ENCODE peak calls at places on chromosomes 5 and 9, in four cellular contexts. One of them, this sample, is unnamed.
A peak's percentile ranks its signal among the peaks of the same experiment; 100 is the strongest.

GRCh38 chr9:133105461-133105770 is 15.6 kb downstream of the RALGDS start:
- DNase-seq in H1: no peak
- DNase-seq in K562: no peak
- DNase-seq in HepG2: no peak
- DNase-seq in this sample: no peak

GRCh38 chr9:34279431-34279830 is 49.6 kb downstream of the KIF24 start:
- DNase-seq in HepG2: no peak
- DNase-seq in H1: no peak
- DNase-seq in K562: no peak
- DNase-seq in this sample: no peak

GRCh38 chr5:38078161-38078560 is 180.2 kb upstream of the EGFLAM start:
- DNase-seq in HepG2: peak; percentile 10
- DNase-seq in H1: no peak
- DNase-seq in K562: no peak
- DNase-seq in this sample: no peak

GRCh38 chr5:97085126-97085786 is 57.2 kb downstream of the LIX1 start:
- DNase-seq in K562: no peak
- DNase-seq in H1: no peak
- DNase-seq in HepG2: no peak
- DNase-seq in this sample: no peak

GRCh38 chr9:8860925-8861324 is 1061.3 kb upstream of the DMAC1 start:
- DNase-seq in H1: no peak
- DNase-seq in K562: no peak
- DNase-seq in HepG2: no peak
- DNase-seq in this sample: no peak

GRCh38 chr5:36232533-36232932 is 9.2 kb downstream of the NADK2 start:
- DNase-seq in H1: no peak
- DNase-seq in HepG2: no peak
- DNase-seq in K562: peak; percentile 45
- DNase-seq in this sample: no peak

GRCh38 chr5:21919417-21920022 is 933.6 kb downstream of the CDH12 start:
- DNase-seq in K562: peak; percentile 18
- DNase-seq in H1: no peak
- DNase-seq in HepG2: peak; percentile 14
- DNase-seq in this sample: peak; percentile 13

GRCh38 chr5:1502046-1502736 is 21.6 kb downstream of the LPCAT1 start:
- DNase-seq in H1: no peak
- DNase-seq in K562: peak; percentile 75
- DNase-seq in HepG2: no peak
- DNase-seq in this sample: no peak

GRCh38 chr5:124395287-124395686 is 351.2 kb downstream of the ZNF608 start:
- DNase-seq in K562: no peak
- DNase-seq in H1: no peak
- DNase-seq in HepG2: no peak
- DNase-seq in this sample: no peak

GRCh38 chr9:69122086-69122390 is 52.0 kb upstream of the TJP2 start:
- DNase-seq in K562: no peak
- DNase-seq in H1: no peak
- DNase-seq in HepG2: peak; percentile 29
- DNase-seq in this sample: peak; percentile 67

GRCh38 chr5:99032234-99033013 is 103.6 kb upstream of the CHD1 start:
- DNase-seq in HepG2: peak; percentile 74
- DNase-seq in H1: no peak
- DNase-seq in K562: peak; percentile 84
- DNase-seq in this sample: peak; percentile 38

GRCh38 chr5:148957591-148958202 is 105.2 kb downstream of the SH3TC2 start:
- DNase-seq in H1: no peak
- DNase-seq in K562: peak; percentile 59
- DNase-seq in HepG2: peak; percentile 14
- DNase-seq in this sample: peak; percentile 74

GRCh38 chr5:101977729-101978345 is 318.2 kb downstream of the SLCO4C1 start:
- DNase-seq in K562: peak; percentile 34
- DNase-seq in HepG2: peak; percentile 49
- DNase-seq in H1: no peak
- DNase-seq in this sample: no peak

GRCh38 chr5:24905123-24905522 is 260.3 kb upstream of the CDH10 start:
- DNase-seq in H1: no peak
- DNase-seq in HepG2: no peak
- DNase-seq in K562: no peak
- DNase-seq in this sample: no peak

GRCh38 chr5:135821061-135821781 is 13.2 kb upstream of the SLC25A48 start:
- DNase-seq in H1: no peak
- DNase-seq in K562: no peak
- DNase-seq in HepG2: no peak
- DNase-seq in this sample: no peak

GRCh38 chr9:93450817-93451761 is at the start of gene FAM120A:
- DNase-seq in K562: peak; percentile 85
- DNase-seq in HepG2: peak; percentile 38
- DNase-seq in H1: no peak
- DNase-seq in this sample: peak; percentile 61

GRCh38 chr5:59317023-59317771 is 576.3 kb downstream of the PDE4D start:
- DNase-seq in K562: no peak
- DNase-seq in H1: no peak
- DNase-seq in HepG2: no peak
- DNase-seq in this sample: no peak

GRCh38 chr5:31193591-31194457 is at the start of gene CDH6:
- DNase-seq in HepG2: no peak
- DNase-seq in K562: no peak
- DNase-seq in H1: peak; percentile 81
- DNase-seq in this sample: peak; percentile 82

GRCh38 chr5:33890633-33891032 is 1.2 kb downstream of the ADAMTS12 start:
- DNase-seq in H1: no peak
- DNase-seq in K562: no peak
- DNase-seq in HepG2: no peak
- DNase-seq in this sample: peak; percentile 15
- TF ChIP-seq USF2 in H1: no peak
- TF ChIP-seq USF2 in K562: no peak
- TF ChIP-seq USF2 in HepG2: no peak
- TF ChIP-seq USF2 in this sample: no peak

DNA sequence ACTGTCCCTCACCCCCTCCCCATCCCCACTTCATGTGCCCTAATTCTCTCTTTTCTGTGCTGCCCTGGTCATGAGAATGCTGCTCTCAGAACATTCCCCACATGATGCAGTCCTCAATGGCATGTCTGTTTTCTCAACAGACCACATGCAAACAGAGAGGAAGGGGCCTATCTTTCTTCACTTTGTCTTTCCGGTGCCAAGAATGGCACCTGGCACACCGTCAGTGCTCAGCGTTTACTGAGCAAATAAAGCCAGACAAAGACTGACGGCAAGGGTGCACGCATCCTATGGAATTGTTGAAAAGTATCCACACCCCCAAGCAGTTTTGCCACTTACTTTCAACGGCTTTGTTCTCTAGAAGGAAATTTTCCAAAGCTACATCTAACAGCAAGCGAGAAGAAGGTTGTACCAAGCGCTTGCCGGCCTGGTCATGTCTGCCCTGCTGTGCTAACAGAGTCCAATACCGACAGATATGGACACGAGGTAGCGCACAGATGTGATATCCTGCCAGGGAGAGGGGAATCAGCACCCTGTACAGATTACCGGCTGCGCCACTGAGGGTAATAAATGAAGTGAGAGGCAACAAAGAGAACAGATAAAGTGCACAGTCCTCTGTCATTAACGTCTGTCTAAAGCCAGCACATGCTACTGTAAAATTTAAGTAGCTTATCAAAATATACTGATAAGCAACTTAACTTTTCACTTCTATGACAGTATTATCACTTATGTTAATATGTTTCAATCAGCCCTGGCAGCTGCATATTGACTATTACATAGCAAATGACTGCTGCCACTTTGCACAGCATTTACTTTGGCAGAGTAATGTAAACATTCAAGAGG is 251.7 kb downstream of the DENND1A start:
- DNase-seq in HepG2: peak; percentile 84
- DNase-seq in K562: no peak
- DNase-seq in H1: no peak
- DNase-seq in this sample: no peak
- TF ChIP-seq JUN in HepG2: no peak
- TF ChIP-seq JUN in K562: no peak
- TF ChIP-seq JUN in H1: no peak
- TF ChIP-seq JUN in this sample: no peak

GRCh38 chr5:140051950-140052349 is 8.9 kb upstream of the NRG2 start:
- DNase-seq in H1: no peak
- DNase-seq in K562: no peak
- DNase-seq in HepG2: no peak
- DNase-seq in this sample: no peak
- TF ChIP-seq SP1 in H1: no peak
- TF ChIP-seq SP1 in K562: no peak
- TF ChIP-seq SP1 in HepG2: no peak
- TF ChIP-seq SP1 in this sample: no peak

DNA sequence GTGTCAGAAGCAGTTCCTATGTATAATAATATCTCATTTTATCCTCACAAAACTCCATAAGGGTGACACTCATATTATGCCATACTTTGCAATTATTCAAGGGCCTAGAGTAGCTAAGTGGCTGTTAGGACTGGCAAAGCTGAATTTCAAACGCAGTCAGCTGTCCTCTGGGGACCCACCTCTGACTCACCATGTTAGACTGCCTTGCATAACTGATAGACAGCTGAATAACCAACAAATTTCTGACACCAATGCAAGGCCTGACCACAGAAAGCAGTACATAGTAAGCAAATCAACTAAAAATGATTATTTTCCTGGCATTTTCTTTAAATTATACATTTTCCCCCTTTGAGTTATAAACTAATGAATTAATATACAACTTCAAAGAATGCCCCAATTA is 251.6 kb upstream of the PTGER4 start:
- DNase-seq in HepG2: no peak
- DNase-seq in K562: no peak
- DNase-seq in H1: no peak
- DNase-seq in this sample: no peak
- TF ChIP-seq USF2 in HepG2: no peak
- TF ChIP-seq USF2 in K562: no peak
- TF ChIP-seq USF2 in H1: no peak
- TF ChIP-seq USF2 in this sample: no peak

GRCh38 chr5:180334176-180334575 is 19.0 kb downstream of the GFPT2 start:
- DNase-seq in HepG2: no peak
- DNase-seq in K562: no peak
- DNase-seq in H1: no peak
- DNase-seq in this sample: no peak

GRCh38 chr5:180331647-180331950 is 21.5 kb downstream of the GFPT2 start:
- DNase-seq in HepG2: no peak
- DNase-seq in K562: no peak
- DNase-seq in H1: no peak
- DNase-seq in this sample: peak; percentile 55

GRCh38 chr5:180332051-180332517 is 21.1 kb downstream of the GFPT2 start:
- DNase-seq in K562: no peak
- DNase-seq in HepG2: no peak
- DNase-seq in H1: peak; percentile 71
- DNase-seq in this sample: peak; percentile 86

GRCh38 chr5:180333661-180334060 is 19.5 kb downstream of the GFPT2 start:
- DNase-seq in H1: no peak
- DNase-seq in K562: no peak
- DNase-seq in HepG2: no peak
- DNase-seq in this sample: no peak

GRCh38 chr5:180332861-180333260 is 20.3 kb downstream of the GFPT2 start:
- DNase-seq in HepG2: no peak
- DNase-seq in K562: no peak
- DNase-seq in H1: no peak
- DNase-seq in this sample: no peak
- TF ChIP-seq JUN in HepG2: no peak
- TF ChIP-seq JUN in K562: no peak
- TF ChIP-seq JUN in H1: no peak
- TF ChIP-seq JUN in this sample: no peak

GRCh38 chr9:6439051-6439703 is 26.2 kb downstream of the UHRF2 start:
- DNase-seq in H1: no peak
- DNase-seq in HepG2: no peak
- DNase-seq in K562: no peak
- DNase-seq in this sample: no peak
- TF ChIP-seq SP1 in H1: no peak
- TF ChIP-seq SP1 in HepG2: no peak
- TF ChIP-seq SP1 in K562: no peak
- TF ChIP-seq SP1 in this sample: no peak

GRCh38 chr5:143063175-143063970 is 293.2 kb downstream of the ARHGAP26 start:
- DNase-seq in K562: no peak
- DNase-seq in HepG2: no peak
- DNase-seq in H1: no peak
- DNase-seq in this sample: no peak
- TF ChIP-seq USF2 in K562: no peak
- TF ChIP-seq USF2 in HepG2: no peak
- TF ChIP-seq USF2 in H1: no peak
- TF ChIP-seq USF2 in this sample: no peak

DNA sequence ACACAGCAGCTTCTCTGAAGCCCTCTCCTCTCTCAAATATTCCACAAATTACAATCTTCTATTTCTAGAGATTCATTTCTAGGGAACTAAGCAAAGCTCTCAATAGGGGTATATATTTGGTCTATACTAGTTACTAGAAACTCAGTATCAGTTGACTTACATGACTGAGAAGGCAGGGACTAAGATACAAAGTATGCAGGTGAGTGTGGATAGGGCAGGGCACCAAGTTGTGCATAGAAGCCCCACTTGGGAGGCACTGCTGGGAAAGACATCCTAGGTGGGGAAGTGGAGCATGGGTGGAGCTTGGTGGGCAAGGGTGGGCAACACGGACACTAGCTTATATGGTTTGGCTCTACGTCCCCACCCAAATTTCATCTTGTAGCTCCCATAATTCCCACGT is 148.1 kb upstream of the RASA1 start:
- DNase-seq in HepG2: no peak
- DNase-seq in K562: no peak
- DNase-seq in H1: no peak
- DNase-seq in this sample: no peak
- TF ChIP-seq JUN in HepG2: no peak
- TF ChIP-seq JUN in K562: no peak
- TF ChIP-seq JUN in H1: no peak
- TF ChIP-seq JUN in this sample: no peak

This sample was measured in WTC11.